ENCODE peak calls at places on chromosomes 13 and 19, in six cellular contexts. T is pons; S is ureter; D is ascending aorta; O is stimulated activated CD4-positive, alpha-beta T cell treated with anti-CD3 and anti-CD28 coated beads, Interleukin-4, amount 100 ng/mL, for 24 hours; U is LoVo. N is an unnamed sample.
A peak's percentile ranks its signal among the peaks of the same experiment; 100 is the strongest.

GRCh38 chr13:86446311-86446710 is 647.1 kb upstream of the SLITRK6 start:
- DNase-seq in T (no peak), S (no peak), D (no peak), O (no peak), U (no peak), N (no peak)

GRCh38 chr19:7871280-7871529 is 3.0 kb downstream of the PRR36 start:
- DNase-seq in T (no peak), S (no peak), D (no peak), O (peak; percentile 40), U (no peak), N (no peak)

GRCh38 chr13:24842533-24843278 is 78.7 kb downstream of the RNF17 start:
- DNase-seq in T (no peak), S (no peak), D (no peak), O (no peak), U (no peak), N (no peak)

GRCh38 chr13:33123066-33123940 is 107.1 kb downstream of the KL start:
- DNase-seq in T (peak; percentile 80), S (no peak), D (peak; percentile 73), O (no peak), U (no peak), N (no peak)

GRCh38 chr19:39411006-39411831 is 1.2 kb upstream of the PLEKHG2 start:
- DNase-seq in T (no peak), S (peak; percentile 69), D (peak; percentile 93), O (no peak), U (peak; percentile 70), N (no peak)

GRCh38 chr19:1019980-1020867 is 699 bp downstream of the TMEM259 start:
- DNase-seq in T (no peak), S (no peak), D (no peak), O (peak; percentile 37), U (no peak), N (peak; percentile 51)

GRCh38 chr19:58386166-58386575 is 898 bp upstream of the RPS5 start:
- DNase-seq in T (no peak), S (no peak), D (no peak), O (no peak), U (no peak), N (no peak)

GRCh38 chr19:51799311-51799997 is 4.5 kb downstream of the FPR3 start:
- DNase-seq in T (peak; percentile 77), S (peak; percentile 87), D (peak; percentile 89), O (no peak), U (peak; percentile 19), N (no peak)

GRCh38 chr19:5048091-5048726 is 79.3 kb downstream of the KDM4B start:
- DNase-seq in T (peak; percentile 28), S (peak; percentile 82), D (peak; percentile 89), O (peak; percentile 61), U (peak; percentile 58), N (peak; percentile 32)

GRCh38 chr19:38905620-38906019 is 5.9 kb downstream of the NFKBIB start:
- DNase-seq in T (no peak), S (no peak), D (no peak), O (no peak), U (no peak), N (no peak)

GRCh38 chr19:11887247-11887617 is 350 bp upstream of the ZNF69 start:
- DNase-seq in T (no peak), S (no peak), D (no peak), O (no peak), U (no peak), N (no peak)

GRCh38 chr13:50843256-50844043 is at the start of gene DLEU7:
- DNase-seq in T (no peak), S (no peak), D (no peak), O (no peak), U (no peak), N (no peak)

GRCh38 chr13:67308004-67308772 is 78.1 kb upstream of the PCDH9 start:
- DNase-seq in T (no peak), S (no peak), D (no peak), O (no peak), U (no peak), N (no peak)

GRCh38 chr19:16877581-16877980 is 11.2 kb upstream of the F2RL3 start:
- DNase-seq in T (no peak), S (no peak), D (no peak), O (no peak), U (no peak), N (no peak)

GRCh38 chr19:28960986-28961705 is 251.8 kb downstream of the UQCRFS1 start:
- DNase-seq in T (no peak), S (no peak), D (no peak), O (no peak), U (no peak), N (no peak)

GRCh38 chr13:33743438-33744368 is 74.2 kb upstream of the RFC3 start:
- DNase-seq in T (no peak), S (no peak), D (no peak), O (no peak), U (no peak), N (no peak)

GRCh38 chr19:38684078-38684861 is 36.8 kb downstream of the ACTN4 start:
- DNase-seq in T (no peak), S (peak; percentile 77), D (peak; percentile 93), O (peak; percentile 21), U (peak; percentile 94), N (peak; percentile 37)

GRCh38 chr13:36366023-36366422 is 19.8 kb upstream of the SPART start:
- DNase-seq in T (no peak), S (no peak), D (no peak), O (no peak), U (no peak), N (no peak)

GRCh38 chr19:55353803-55354697 is 469 bp downstream of the COX6B2 start:
- DNase-seq in T (no peak), S (no peak), D (peak; percentile 78), O (peak; percentile 70), U (peak; percentile 73), N (peak; percentile 29)

GRCh38 chr19:18489627-18490184 is 32.2 kb downstream of the ELL start:
- DNase-seq in T (no peak), S (no peak), D (no peak), O (no peak), U (no peak), N (no peak)

GRCh38 chr19:49133621-49134454 is 14.5 kb downstream of the PPFIA3 start:
- DNase-seq in T (no peak), S (peak; percentile 85), D (peak; percentile 69), O (peak; percentile 48), U (no peak), N (peak; percentile 38)

GRCh38 chr13:100773923-100774641 is 99.5 kb upstream of the TMTC4 start:
- DNase-seq in T (no peak), S (no peak), D (no peak), O (no peak), U (no peak), N (no peak)

GRCh38 chr19:4624733-4625362 is 14.5 kb upstream of the TNFAIP8L1 start:
- DNase-seq in T (no peak), S (no peak), D (no peak), O (no peak), U (peak; percentile 43), N (no peak)

GRCh38 chr19:14000691-14001365 is 5.3 kb downstream of the RFX1 start:
- DNase-seq in T (no peak), S (no peak), D (no peak), O (no peak), U (no peak), N (no peak)

GRCh38 chr13:60078226-60078625 is 85.5 kb downstream of the DIAPH3 start:
- DNase-seq in T (no peak), S (no peak), D (no peak), O (no peak), U (no peak), N (no peak)

GRCh38 chr13:93690139-93690538 is 463.5 kb downstream of the GPC6 start:
- DNase-seq in T (no peak), S (no peak), D (no peak), O (no peak), U (peak; percentile 15), N (no peak)

GRCh38 chr13:35903075-35903474 is 228.1 kb downstream of the DCLK1 start:
- DNase-seq in T (no peak), S (no peak), D (no peak), O (no peak), U (no peak), N (no peak)

GRCh38 chr13:71237332-71237731 is 629.7 kb downstream of the DACH1 start:
- DNase-seq in T (no peak), S (no peak), D (no peak), O (no peak), U (no peak), N (no peak)

GRCh38 chr13:44697058-44697457 is 120.9 kb upstream of the TSC22D1 start:
- DNase-seq in T (peak; percentile 31), S (no peak), D (no peak), O (no peak), U (no peak), N (no peak)

GRCh38 chr13:36712290-36712689 is 38.5 kb downstream of the SERTM1 start:
- DNase-seq in T (no peak), S (no peak), D (no peak), O (no peak), U (no peak), N (no peak)

GRCh38 chr19:18232540-18233223 is 6.4 kb upstream of the PDE4C start:
- DNase-seq in T (no peak), S (no peak), D (no peak), O (no peak), U (no peak), N (no peak)

N was measured in T-cell.